ENCODE peak calls at places on chromosomes 6 and 20, in eight cellular contexts. One of them, this sample, is unnamed.

GRCh38 chr6:136592930-136593673 is 42.9 kb upstream of the MAP7 start:
- DNase-seq in mucosa of descending colon: no peak
- DNase-seq in H9: no peak
- DNase-seq in OCI-LY7: no peak
- DNase-seq in A549: no peak
- DNase-seq in GM12865: no peak
- DNase-seq in foreskin keratinocyte: peak; percentile 14
- DNase-seq in fibroblast of mammary gland: peak; percentile 88
- DNase-seq in this sample: no peak

GRCh38 chr6:131960371-131961133 is 9.4 kb upstream of the CCN2 start:
- DNase-seq in OCI-LY7: peak; percentile 6
- DNase-seq in mucosa of descending colon: no peak
- DNase-seq in fibroblast of mammary gland: peak; percentile 52
- DNase-seq in GM12865: no peak
- DNase-seq in A549: no peak
- DNase-seq in foreskin keratinocyte: no peak
- DNase-seq in H9: no peak
- DNase-seq in this sample: no peak

GRCh38 chr6:117540670-117541069 is 58.2 kb downstream of the DCBLD1 start:
- DNase-seq in H9: no peak
- DNase-seq in foreskin keratinocyte: peak; percentile 91
- DNase-seq in mucosa of descending colon: no peak
- DNase-seq in A549: peak; percentile 56
- DNase-seq in fibroblast of mammary gland: peak; percentile 69
- DNase-seq in GM12865: no peak
- DNase-seq in OCI-LY7: no peak
- DNase-seq in this sample: no peak

GRCh38 chr6:114040871-114041270 is 69.9 kb upstream of the HDAC2 start:
- DNase-seq in H9: no peak
- DNase-seq in fibroblast of mammary gland: peak; percentile 30
- DNase-seq in mucosa of descending colon: no peak
- DNase-seq in OCI-LY7: no peak
- DNase-seq in GM12865: no peak
- DNase-seq in foreskin keratinocyte: no peak
- DNase-seq in A549: no peak
- DNase-seq in this sample: no peak

GRCh38 chr6:139161169-139161568 is 26.3 kb downstream of the HECA start:
- DNase-seq in H9: no peak
- DNase-seq in OCI-LY7: no peak
- DNase-seq in mucosa of descending colon: no peak
- DNase-seq in fibroblast of mammary gland: peak; percentile 61
- DNase-seq in GM12865: peak; percentile 26
- DNase-seq in A549: no peak
- DNase-seq in foreskin keratinocyte: no peak
- DNase-seq in this sample: no peak

GRCh38 chr20:60138263-60139127 is 180.3 kb downstream of the CDH26 start:
- DNase-seq in OCI-LY7: peak; percentile 6
- DNase-seq in mucosa of descending colon: peak; percentile 77
- DNase-seq in H9: no peak
- DNase-seq in foreskin keratinocyte: no peak
- DNase-seq in fibroblast of mammary gland: no peak
- DNase-seq in A549: no peak
- DNase-seq in GM12865: no peak
- DNase-seq in this sample: no peak

GRCh38 chr20:54023406-54023805 is 47.0 kb downstream of the BCAS1 start:
- DNase-seq in fibroblast of mammary gland: no peak
- DNase-seq in mucosa of descending colon: no peak
- DNase-seq in OCI-LY7: no peak
- DNase-seq in foreskin keratinocyte: no peak
- DNase-seq in H9: no peak
- DNase-seq in GM12865: no peak
- DNase-seq in A549: no peak
- DNase-seq in this sample: no peak

GRCh38 chr6:43972915-43973304 is 154.3 kb downstream of the MRPL14 start:
- DNase-seq in mucosa of descending colon: peak; percentile 80
- DNase-seq in H9: peak; percentile 16
- DNase-seq in A549: no peak
- DNase-seq in foreskin keratinocyte: peak; percentile 58
- DNase-seq in fibroblast of mammary gland: peak; percentile 90
- DNase-seq in OCI-LY7: no peak
- DNase-seq in GM12865: no peak
- DNase-seq in this sample: no peak

GRCh38 chr6:48766349-48766748 is 655.4 kb upstream of the PTCHD4 start:
- DNase-seq in A549: peak; percentile 62
- DNase-seq in GM12865: no peak
- DNase-seq in mucosa of descending colon: no peak
- DNase-seq in fibroblast of mammary gland: peak; percentile 87
- DNase-seq in foreskin keratinocyte: peak; percentile 81
- DNase-seq in OCI-LY7: no peak
- DNase-seq in H9: no peak
- DNase-seq in this sample: no peak

GRCh38 chr6:18302561-18303439 is 38.5 kb upstream of the DEK start:
- DNase-seq in A549: peak; percentile 19
- DNase-seq in mucosa of descending colon: no peak
- DNase-seq in foreskin keratinocyte: no peak
- DNase-seq in GM12865: peak; percentile 20
- DNase-seq in fibroblast of mammary gland: peak; percentile 45
- DNase-seq in OCI-LY7: peak; percentile 44
- DNase-seq in H9: peak; percentile 50
- DNase-seq in this sample: no peak
- TF ChIP-seq CTCF in A549: peak; percentile 15
- TF ChIP-seq CTCF in mucosa of descending colon: no peak
- TF ChIP-seq CTCF in foreskin keratinocyte: peak; percentile 26
- TF ChIP-seq CTCF in GM12865: no peak
- TF ChIP-seq CTCF in fibroblast of mammary gland: peak; percentile 12
- TF ChIP-seq CTCF in OCI-LY7: peak; percentile 67
- TF ChIP-seq CTCF in H9: peak; percentile 54
- TF ChIP-seq CTCF in this sample: no peak

DNA sequence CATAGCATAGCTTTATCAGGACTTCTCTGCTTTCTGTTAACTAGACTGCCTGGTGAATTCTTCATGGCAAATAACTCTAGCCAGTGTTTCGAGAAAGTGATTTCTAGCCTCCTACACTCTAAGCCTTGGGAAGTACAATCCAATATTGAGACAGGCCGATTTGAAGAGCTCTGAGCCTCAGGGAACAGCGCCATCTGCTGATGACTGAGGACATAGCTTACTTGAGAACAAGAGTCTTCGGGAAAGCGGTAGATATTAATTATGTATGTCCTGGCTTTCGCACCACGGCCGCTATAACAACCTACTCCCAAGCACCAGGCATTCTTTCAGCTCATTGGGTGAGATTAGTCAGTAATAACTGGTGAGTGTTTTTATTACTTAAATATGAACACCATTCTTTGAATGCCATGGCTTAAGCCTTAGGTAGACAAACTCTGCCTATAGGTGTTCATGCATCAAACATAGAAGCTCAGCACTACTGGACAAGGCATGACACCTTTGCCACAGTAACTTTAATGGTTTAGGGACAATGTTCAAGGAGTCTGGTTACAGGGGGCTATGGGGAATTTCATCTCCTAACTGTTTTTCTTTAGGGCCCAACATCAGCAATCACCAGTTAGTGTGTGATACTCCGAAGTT is 518.6 kb downstream of the BMP2 start:
- DNase-seq in mucosa of descending colon: no peak
- DNase-seq in H9: peak; percentile 59
- DNase-seq in A549: peak; percentile 81
- DNase-seq in fibroblast of mammary gland: peak; percentile 83
- DNase-seq in GM12865: peak; percentile 76
- DNase-seq in foreskin keratinocyte: peak; percentile 38
- DNase-seq in OCI-LY7: peak; percentile 66
- DNase-seq in this sample: peak; percentile 24
- TF ChIP-seq CTCF in mucosa of descending colon: peak; percentile 69
- TF ChIP-seq CTCF in H9: peak; percentile 94
- TF ChIP-seq CTCF in A549: peak; percentile 56
- TF ChIP-seq CTCF in fibroblast of mammary gland: peak; percentile 88
- TF ChIP-seq CTCF in GM12865: peak; percentile 81
- TF ChIP-seq CTCF in foreskin keratinocyte: peak; percentile 89
- TF ChIP-seq CTCF in OCI-LY7: peak; percentile 87
- TF ChIP-seq CTCF in this sample: peak; percentile 66

GRCh38 chr6:123380257-123380656 is 256.5 kb downstream of the TRDN start:
- DNase-seq in H9: no peak
- DNase-seq in A549: peak; percentile 26
- DNase-seq in OCI-LY7: peak; percentile 6
- DNase-seq in fibroblast of mammary gland: peak; percentile 43
- DNase-seq in mucosa of descending colon: no peak
- DNase-seq in GM12865: peak; percentile 6
- DNase-seq in foreskin keratinocyte: peak; percentile 4
- DNase-seq in this sample: no peak
- TF ChIP-seq CTCF in H9: peak; percentile 54
- TF ChIP-seq CTCF in A549: peak; percentile 13
- TF ChIP-seq CTCF in OCI-LY7: peak; percentile 35
- TF ChIP-seq CTCF in fibroblast of mammary gland: peak; percentile 37
- TF ChIP-seq CTCF in mucosa of descending colon: no peak
- TF ChIP-seq CTCF in GM12865: peak; percentile 11
- TF ChIP-seq CTCF in foreskin keratinocyte: peak; percentile 43
- TF ChIP-seq CTCF in this sample: no peak

GRCh38 chr6:31556312-31556711 is 8.9 kb downstream of the NFKBIL1 start:
- DNase-seq in A549: no peak
- DNase-seq in OCI-LY7: no peak
- DNase-seq in foreskin keratinocyte: no peak
- DNase-seq in H9: no peak
- DNase-seq in mucosa of descending colon: no peak
- DNase-seq in fibroblast of mammary gland: no peak
- DNase-seq in GM12865: peak; percentile 55
- DNase-seq in this sample: no peak

GRCh38 chr6:31558631-31559500 is 11.5 kb downstream of the NFKBIL1 start:
- DNase-seq in GM12865: peak; percentile 91
- DNase-seq in A549: no peak
- DNase-seq in mucosa of descending colon: no peak
- DNase-seq in H9: no peak
- DNase-seq in fibroblast of mammary gland: no peak
- DNase-seq in foreskin keratinocyte: no peak
- DNase-seq in OCI-LY7: peak; percentile 75
- DNase-seq in this sample: peak; percentile 77

GRCh38 chr6:31559606-31559957 is 12.2 kb downstream of the NFKBIL1 start:
- DNase-seq in H9: no peak
- DNase-seq in GM12865: no peak
- DNase-seq in foreskin keratinocyte: no peak
- DNase-seq in A549: no peak
- DNase-seq in mucosa of descending colon: no peak
- DNase-seq in OCI-LY7: no peak
- DNase-seq in fibroblast of mammary gland: no peak
- DNase-seq in this sample: no peak

GRCh38 chr6:31558318-31558625 is 10.9 kb downstream of the NFKBIL1 start:
- DNase-seq in GM12865: no peak
- DNase-seq in fibroblast of mammary gland: no peak
- DNase-seq in mucosa of descending colon: no peak
- DNase-seq in H9: no peak
- DNase-seq in OCI-LY7: no peak
- DNase-seq in A549: no peak
- DNase-seq in foreskin keratinocyte: no peak
- DNase-seq in this sample: no peak

GRCh38 chr6:31557443-31558317 is 10.3 kb downstream of the NFKBIL1 start:
- DNase-seq in foreskin keratinocyte: no peak
- DNase-seq in GM12865: peak; percentile 43
- DNase-seq in A549: no peak
- DNase-seq in fibroblast of mammary gland: no peak
- DNase-seq in OCI-LY7: no peak
- DNase-seq in H9: no peak
- DNase-seq in mucosa of descending colon: no peak
- DNase-seq in this sample: no peak
- TF ChIP-seq CTCF in foreskin keratinocyte: no peak
- TF ChIP-seq CTCF in GM12865: no peak
- TF ChIP-seq CTCF in A549: no peak
- TF ChIP-seq CTCF in fibroblast of mammary gland: no peak
- TF ChIP-seq CTCF in OCI-LY7: no peak
- TF ChIP-seq CTCF in H9: no peak
- TF ChIP-seq CTCF in mucosa of descending colon: no peak
- TF ChIP-seq CTCF in this sample: no peak

GRCh38 chr6:166999845-167000253 is 652 bp downstream of the CEP43 start:
- DNase-seq in GM12865: peak; percentile 41
- DNase-seq in fibroblast of mammary gland: no peak
- DNase-seq in OCI-LY7: peak; percentile 41
- DNase-seq in A549: peak; percentile 3
- DNase-seq in H9: no peak
- DNase-seq in mucosa of descending colon: no peak
- DNase-seq in foreskin keratinocyte: no peak
- DNase-seq in this sample: no peak

GRCh38 chr6:166999145-166999844 is at the start of gene CEP43:
- DNase-seq in GM12865: peak; percentile 98
- DNase-seq in OCI-LY7: peak; percentile 96
- DNase-seq in foreskin keratinocyte: peak; percentile 74
- DNase-seq in H9: peak; percentile 97
- DNase-seq in A549: peak; percentile 90
- DNase-seq in mucosa of descending colon: peak; percentile 96
- DNase-seq in fibroblast of mammary gland: peak; percentile 92
- DNase-seq in this sample: peak; percentile 99

GRCh38 chr6:166997768-166998255 is 1.4 kb upstream of the CEP43 start:
- DNase-seq in A549: peak; percentile 79
- DNase-seq in foreskin keratinocyte: peak; percentile 68
- DNase-seq in fibroblast of mammary gland: peak; percentile 75
- DNase-seq in H9: peak; percentile 68
- DNase-seq in OCI-LY7: peak; percentile 65
- DNase-seq in GM12865: peak; percentile 83
- DNase-seq in mucosa of descending colon: peak; percentile 84
- DNase-seq in this sample: peak; percentile 61

GRCh38 chr6:166997348-166997747 is 1.8 kb upstream of the CEP43 start:
- DNase-seq in OCI-LY7: no peak
- DNase-seq in GM12865: no peak
- DNase-seq in mucosa of descending colon: no peak
- DNase-seq in fibroblast of mammary gland: no peak
- DNase-seq in H9: no peak
- DNase-seq in foreskin keratinocyte: no peak
- DNase-seq in A549: no peak
- DNase-seq in this sample: no peak

DNA sequence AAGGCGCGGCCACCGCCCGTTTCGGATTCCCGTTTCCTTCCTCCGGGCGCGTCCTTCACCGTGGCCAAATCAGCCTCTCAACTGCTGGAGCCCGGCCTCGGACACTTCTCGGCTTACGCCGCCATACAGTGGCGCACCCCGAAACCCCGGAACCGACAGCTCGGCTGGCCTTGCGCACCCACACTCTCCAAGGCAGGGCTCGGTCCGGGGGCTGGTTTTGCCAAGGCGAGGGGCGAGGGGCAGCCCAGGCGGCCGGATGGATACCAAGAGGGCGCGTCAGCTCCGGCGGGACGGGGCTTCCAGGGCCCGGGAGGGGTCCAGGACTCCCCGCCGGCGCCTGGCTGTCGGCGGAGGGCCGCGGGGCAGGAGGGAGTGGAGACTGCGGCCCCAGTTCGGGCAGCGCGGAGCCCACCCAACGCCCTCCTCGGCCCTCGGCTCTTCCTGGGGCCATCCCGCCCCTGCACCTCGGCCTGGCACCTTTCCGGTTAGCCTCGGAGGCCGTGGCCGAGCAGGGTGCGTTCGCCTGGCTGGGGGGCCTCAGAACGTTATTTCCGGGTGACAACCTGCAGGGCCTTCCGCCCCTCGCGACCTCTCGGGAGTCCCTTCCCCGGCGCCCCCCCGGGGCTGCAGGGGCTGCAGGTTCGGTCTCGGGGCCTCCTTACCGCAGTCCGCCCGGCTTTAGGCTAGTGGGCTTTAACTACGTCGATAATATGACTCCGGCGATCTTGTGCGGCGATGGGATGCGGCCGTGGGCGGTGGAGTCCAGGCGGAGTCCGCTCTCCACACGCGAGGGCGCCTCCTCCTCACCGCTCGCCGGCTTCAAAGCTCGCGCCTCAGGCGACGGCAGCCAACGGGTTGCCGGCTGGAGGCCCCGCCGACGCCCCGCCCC is 697 bp upstream of the CEP43 start:
- DNase-seq in H9: peak; percentile 46
- DNase-seq in GM12865: peak; percentile 35
- DNase-seq in fibroblast of mammary gland: no peak
- DNase-seq in OCI-LY7: no peak
- DNase-seq in A549: peak; percentile 2
- DNase-seq in mucosa of descending colon: peak; percentile 70
- DNase-seq in foreskin keratinocyte: peak; percentile 3
- DNase-seq in this sample: peak; percentile 46
- TF ChIP-seq CTCF in H9: no peak
- TF ChIP-seq CTCF in GM12865: no peak
- TF ChIP-seq CTCF in fibroblast of mammary gland: no peak
- TF ChIP-seq CTCF in OCI-LY7: peak; percentile 38
- TF ChIP-seq CTCF in A549: no peak
- TF ChIP-seq CTCF in mucosa of descending colon: no peak
- TF ChIP-seq CTCF in foreskin keratinocyte: no peak
- TF ChIP-seq CTCF in this sample: no peak

This sample was measured in GM20000.